ENCODE peak calls at places on chromosomes 3 and 15, in five cellular contexts. K is omental fat pad; W is activated naive CD4-positive, alpha-beta T cell treated with Interleukin-2 at 50 U/mL for 16 hours; R is mucosa of gallbladder; Y is BE2C. S is an unnamed sample.

GRCh38 chr15:39391230-39391629 is 189.6 kb upstream of the THBS1 start:
- DNase-seq in W (no peak), Y (no peak), R (no peak), K (no peak), S (no peak)

GRCh38 chr3:21643752-21644151 is 107.3 kb downstream of the ZNF385D start:
- DNase-seq in R (no peak), W (no peak), Y (no peak), K (no peak), S (no peak)

GRCh38 chr3:26437678-26438077 is 184.9 kb upstream of the LRRC3B start:
- DNase-seq in R (no peak), K (no peak), Y (no peak), W (no peak), S (no peak)

GRCh38 chr3:98630416-98630815 is 37.0 kb upstream of the CPOX start:
- DNase-seq in R (no peak), W (no peak), K (no peak), Y (no peak), S (no peak)

GRCh38 chr3:182710557-182711157 is 82.6 kb upstream of the ATP11B start:
- DNase-seq in R (no peak), K (no peak), W (no peak), Y (no peak), S (no peak)

GRCh38 chr3:107629556-107629955 is 106.8 kb downstream of the BBX start:
- DNase-seq in R (no peak), W (no peak), K (no peak), Y (no peak), S (no peak)

GRCh38 chr15:33244471-33244870 is 50.0 kb upstream of the FMN1 start:
- DNase-seq in Y (no peak), K (no peak), R (no peak), W (no peak), S (no peak)

GRCh38 chr3:10962481-10963036 is 30.0 kb upstream of the SLC6A1 start:
- DNase-seq in K (no peak), R (no peak), Y (no peak), W (no peak), S (no peak)

GRCh38 chr15:34275154-34275553 is 50.3 kb downstream of the EMC4 start:
- DNase-seq in R (no peak), W (no peak), K (no peak), Y (no peak), S (no peak)

GRCh38 chr3:120098710-120099109 is 4.5 kb upstream of the GSK3B start:
- DNase-seq in R (no peak), Y (no peak), K (no peak), W (no peak), S (no peak)

GRCh38 chr3:83968386-83968785 is 990.4 kb upstream of the CADM2 start:
- DNase-seq in Y (no peak), W (no peak), K (no peak), R (no peak), S (no peak)

GRCh38 chr15:31039961-31040360 is 48.5 kb upstream of the MTMR10 start:
- DNase-seq in K (no peak), W (no peak), Y (no peak), R (no peak), S (no peak)

GRCh38 chr3:60053518-60054265 is 1003.9 kb upstream of the CFAP20DC start:
- DNase-seq in K (no peak), Y (no peak), R (no peak), W (peak; percentile 53), S (no peak)

GRCh38 chr15:20352241-20353200 is 189.1 kb downstream of the GOLGA6L6 start:
- DNase-seq in W (no peak), K (no peak), Y (no peak), R (no peak), S (no peak)

GRCh38 chr3:23735575-23736326 is 70.0 kb upstream of the UBE2E1 start:
- DNase-seq in R (no peak), W (no peak), K (no peak), Y (peak; percentile 93), S (no peak)

GRCh38 chr15:96274698-96275097 is 55.8 kb upstream of the NR2F2 start:
- DNase-seq in Y (no peak), R (no peak), W (no peak), K (no peak), S (no peak)

GRCh38 chr3:106528932-106529331 is 660.1 kb upstream of the CBLB start:
- DNase-seq in W (no peak), K (no peak), Y (no peak), R (no peak), S (no peak)

GRCh38 chr15:36626984-36627383 is 47.6 kb downstream of the CDIN1 start:
- DNase-seq in R (no peak), Y (no peak), W (no peak), K (no peak), S (no peak)

GRCh38 chr3:98645039-98645438 is 51.6 kb upstream of the CPOX start:
- DNase-seq in R (no peak), Y (no peak), W (no peak), K (no peak), S (no peak)

GRCh38 chr3:38088126-38088525 is 48.8 kb downstream of the ACAA1 start:
- DNase-seq in Y (no peak), W (no peak), R (no peak), K (no peak), S (no peak)

GRCh38 chr15:62515696-62516395 is 350.8 kb upstream of the C2CD4B start:
- DNase-seq in K (no peak), Y (no peak), R (no peak), W (no peak), S (no peak)

GRCh38 chr3:50155891-50156290 is 767 bp downstream of the SEMA3F start:
- DNase-seq in R (no peak), K (no peak), Y (no peak), W (no peak), S (no peak)

GRCh38 chr15:77732514-77733335 is 100.0 kb upstream of the LINGO1 start:
- DNase-seq in Y (no peak), W (no peak), K (no peak), R (no peak), S (no peak)

GRCh38 chr15:55856506-55856905 is 113.6 kb upstream of the PRTG start:
- DNase-seq in R (no peak), W (no peak), Y (no peak), K (no peak), S (no peak)

GRCh38 chr3:151437906-151438305 is 23.0 kb downstream of the IGSF10 start:
- DNase-seq in Y (no peak), K (no peak), R (no peak), W (no peak), S (no peak)

GRCh38 chr3:183944790-183945189 is 60.1 kb upstream of the PARL start:
- DNase-seq in K (no peak), W (no peak), R (no peak), Y (no peak), S (no peak)

GRCh38 chr3:2156244-2156847 is 57.7 kb downstream of the CNTN4 start:
- DNase-seq in K (no peak), Y (peak; percentile 8), R (no peak), W (no peak), S (no peak)

S was measured in right atrium auricular region.